ENCODE peak calls at places on chromosomes 4 and X, in seven cellular contexts. T is body of pancreas, R is T1000, P is activated B cell treated with CpG ODN at 0.5 μM for 24 hours, Z is M059J, B is posterior vena cava, Y is NCI-H1105 treated with DMSO at 0.1 percent for 48 hours. M is an unnamed sample.

GRCh38 chr4:3042226-3042625 is 32.1 kb downstream of the HTT-AS start:
- DNase-seq in T (no peak), R (no peak), P (no peak), Z (no peak), B (no peak), Y (no peak), M (no peak)

GRCh38 chr4:141080668-141081067 is 52.6 kb downstream of the RNF150 start:
- DNase-seq in T (no peak), R (no peak), P (no peak), Z (no peak), B (no peak), Y (no peak), M (no peak)

GRCh38 chr4:102825261-102826071 is 1.9 kb downstream of the UBE2D3 start:
- DNase-seq in T (peak), R (no peak), P (no peak), Z (peak), B (no peak), Y (peak), M (peak)

GRCh38 chr4:26061248-26061986 is 147.4 kb downstream of the SMIM20 start:
- DNase-seq in T (no peak), R (no peak), P (no peak), Z (peak), B (no peak), Y (no peak), M (no peak)

GRCh38 chrX:40514376-40514775 is 66.4 kb upstream of the ATP6AP2 start:
- DNase-seq in T (no peak), R (no peak), P (no peak), Z (peak), B (no peak), Y (no peak), M (no peak)

GRCh38 chr4:16226816-16227461 is 668 bp upstream of the TAPT1 start:
- DNase-seq in T (peak), R (no peak), P (peak), Z (peak), B (peak), Y (peak), M (peak)

GRCh38 chrX:3094261-3094660 is 53.0 kb downstream of the ARSF start:
- DNase-seq in T (no peak), R (peak), P (no peak), Z (peak), B (no peak), Y (no peak), M (no peak)

GRCh38 chr4:112099701-112100289 is 45.5 kb upstream of the FAM241A start:
- DNase-seq in T (no peak), R (no peak), P (no peak), Z (peak), B (no peak), Y (peak), M (peak)

GRCh38 chr4:177190995-177191568 is 118.6 kb upstream of the NEIL3 start:
- DNase-seq in T (no peak), R (no peak), P (no peak), Z (peak), B (no peak), Y (no peak), M (no peak)

GRCh38 chr4:660401-660800 is 13.7 kb downstream of the ATP5ME start:
- DNase-seq in T (no peak), R (no peak), P (no peak), Z (no peak), B (peak), Y (no peak), M (no peak)

GRCh38 chrX:119698835-119699234 is 5.9 kb upstream of the SEPTIN6 start:
- DNase-seq in T (no peak), R (no peak), P (no peak), Z (peak), B (no peak), Y (peak), M (peak)

GRCh38 chrX:9906919-9907318 is 60.2 kb upstream of the CLDN34 start:
- DNase-seq in T (no peak), R (no peak), P (no peak), Z (peak), B (no peak), Y (no peak), M (no peak)

GRCh38 chrX:120486786-120487185 is 17.7 kb upstream of the LAMP2 start:
- DNase-seq in T (no peak), R (no peak), P (no peak), Z (no peak), B (no peak), Y (no peak), M (no peak)

GRCh38 chr4:29372971-29373370 is 1347.2 kb upstream of the PCDH7 start:
- DNase-seq in T (no peak), R (no peak), P (no peak), Z (no peak), B (no peak), Y (no peak), M (no peak)

GRCh38 chr4:22434895-22435294 is 81.0 kb downstream of the ADGRA3 start:
- DNase-seq in T (peak), R (no peak), P (no peak), Z (peak), B (no peak), Y (no peak), M (no peak)

GRCh38 chr4:182764642-182765041 is 152.5 kb downstream of the DCTD start:
- DNase-seq in T (no peak), R (no peak), P (no peak), Z (no peak), B (no peak), Y (no peak), M (no peak)

GRCh38 chr4:78517050-78517652 is 34.4 kb upstream of the ANXA3 start:
- DNase-seq in T (no peak), R (no peak), P (no peak), Z (peak), B (no peak), Y (peak), M (peak)

GRCh38 chrX:2628751-2629315 is 62.3 kb upstream of the CD99 start:
- DNase-seq in T (no peak), R (no peak), P (no peak), Z (no peak), B (no peak), Y (no peak), M (no peak)

GRCh38 chr4:55369968-55370367 is 23.9 kb downstream of the SRD5A3 start:
- DNase-seq in T (no peak), R (no peak), P (no peak), Z (no peak), B (no peak), Y (no peak), M (no peak)

GRCh38 chr4:120111745-120112144 is 45.1 kb upstream of the MAD2L1 start:
- DNase-seq in T (no peak), R (no peak), P (no peak), Z (no peak), B (no peak), Y (no peak), M (no peak)

GRCh38 chr4:52748432-52748831 is 2.8 kb downstream of the ERVMER34-1 start:
- DNase-seq in T (no peak), R (no peak), P (no peak), Z (no peak), B (no peak), Y (no peak), M (no peak)

GRCh38 chrX:24341795-24342194 is 18.6 kb upstream of the SUPT20HL1 start:
- DNase-seq in T (no peak), R (peak), P (no peak), Z (peak), B (no peak), Y (no peak), M (no peak)

GRCh38 chr4:60737858-60738257 is 462.3 kb upstream of the ADGRL3 start:
- DNase-seq in T (no peak), R (no peak), P (no peak), Z (no peak), B (no peak), Y (no peak), M (no peak)

GRCh38 chr4:141713771-141714445 is 77.5 kb downstream of the IL15 start:
- DNase-seq in T (no peak), R (no peak), P (no peak), Z (peak), B (no peak), Y (no peak), M (no peak)

GRCh38 chrX:134760671-134761070 is 102.4 kb upstream of the PLAC1 start:
- DNase-seq in T (no peak), R (no peak), P (no peak), Z (no peak), B (no peak), Y (no peak), M (no peak)

GRCh38 chr4:74661427-74662171 is 132.7 kb downstream of the BTC start:
- DNase-seq in T (no peak), R (peak), P (no peak), Z (peak), B (no peak), Y (no peak), M (no peak)

GRCh38 chrX:7139202-7140081 is 8.1 kb upstream of the STS start:
- DNase-seq in T (no peak), R (no peak), P (no peak), Z (peak), B (no peak), Y (no peak), M (no peak)

GRCh38 chr4:20883231-20883630 is 183.0 kb downstream of the PACRGL start:
- DNase-seq in T (no peak), R (no peak), P (no peak), Z (no peak), B (no peak), Y (no peak), M (no peak)

GRCh38 chr4:177016541-177017141 is 223.9 kb upstream of the VEGFC start:
- DNase-seq in T (no peak), R (no peak), P (no peak), Z (peak), B (no peak), Y (no peak), M (no peak)

GRCh38 chr4:5940470-5941203 is 47.8 kb upstream of the CRMP1 start:
- DNase-seq in T (no peak), R (no peak), P (no peak), Z (no peak), B (no peak), Y (peak), M (no peak)

GRCh38 chr4:62415256-62415655 is 1215.1 kb downstream of the ADGRL3 start:
- DNase-seq in T (no peak), R (no peak), P (no peak), Z (no peak), B (no peak), Y (no peak), M (no peak)